ENCODE peak calls at places on chromosomes 2 and 18, in ten cellular contexts. One of them, this sample, is unnamed. For H3K36me3, the result is how much of the 10 kb centered on the place peaks cover.

GRCh38 chr2:28160986-28161425 is 231.7 kb upstream of the FOSL2 start:
- DNase-seq in colonic mucosa: no peak
- DNase-seq in neural progenitor cell: no peak
- DNase-seq in psoas muscle: no peak
- DNase-seq in lower lobe of right lung: no peak
- DNase-seq in brain microvascular endothelial cell: no peak
- DNase-seq in heart right ventricle: no peak
- DNase-seq in A673: peak
- DNase-seq in heart left ventricle: no peak
- DNase-seq in adrenal gland: no peak
- DNase-seq in this sample: no peak

GRCh38 chr2:85705680-85706039 is 11.5 kb downstream of the GNLY start:
- DNase-seq in colonic mucosa: no peak
- DNase-seq in neural progenitor cell: no peak
- DNase-seq in psoas muscle: peak
- DNase-seq in lower lobe of right lung: peak
- DNase-seq in brain microvascular endothelial cell: peak
- DNase-seq in heart right ventricle: peak
- DNase-seq in A673: no peak
- DNase-seq in heart left ventricle: no peak
- DNase-seq in adrenal gland: peak
- DNase-seq in this sample: no peak

GRCh38 chr2:54574107-54574859 is 118.2 kb downstream of the SPTBN1 start:
- DNase-seq in colonic mucosa: peak
- DNase-seq in neural progenitor cell: no peak
- DNase-seq in psoas muscle: no peak
- DNase-seq in lower lobe of right lung: no peak
- DNase-seq in brain microvascular endothelial cell: peak
- DNase-seq in heart right ventricle: peak
- DNase-seq in A673: no peak
- DNase-seq in heart left ventricle: peak
- DNase-seq in adrenal gland: peak
- DNase-seq in this sample: no peak

GRCh38 chr2:99420751-99421299 is 69.0 kb downstream of the REV1 start:
- DNase-seq in colonic mucosa: no peak
- DNase-seq in neural progenitor cell: no peak
- DNase-seq in psoas muscle: no peak
- DNase-seq in lower lobe of right lung: no peak
- DNase-seq in brain microvascular endothelial cell: peak
- DNase-seq in heart right ventricle: no peak
- DNase-seq in A673: no peak
- DNase-seq in heart left ventricle: no peak
- DNase-seq in adrenal gland: no peak
- DNase-seq in this sample: no peak

GRCh38 chr2:144583741-144584453 is 64.0 kb upstream of the ZEB2 start:
- DNase-seq in colonic mucosa: no peak
- DNase-seq in neural progenitor cell: no peak
- DNase-seq in psoas muscle: no peak
- DNase-seq in lower lobe of right lung: no peak
- DNase-seq in brain microvascular endothelial cell: peak
- DNase-seq in heart right ventricle: no peak
- DNase-seq in A673: no peak
- DNase-seq in heart left ventricle: no peak
- DNase-seq in adrenal gland: no peak
- DNase-seq in this sample: no peak

GRCh38 chr18:58057291-58057965 is 13.4 kb downstream of the NEDD4L start:
- DNase-seq in colonic mucosa: no peak
- DNase-seq in neural progenitor cell: no peak
- DNase-seq in psoas muscle: no peak
- DNase-seq in lower lobe of right lung: no peak
- DNase-seq in brain microvascular endothelial cell: no peak
- DNase-seq in heart right ventricle: no peak
- DNase-seq in A673: no peak
- DNase-seq in heart left ventricle: no peak
- DNase-seq in adrenal gland: no peak
- DNase-seq in this sample: no peak

GRCh38 chr18:49135871-49136270 is 185.1 kb upstream of the SMAD7 start:
- DNase-seq in colonic mucosa: no peak
- DNase-seq in neural progenitor cell: no peak
- DNase-seq in psoas muscle: no peak
- DNase-seq in lower lobe of right lung: no peak
- DNase-seq in brain microvascular endothelial cell: peak
- DNase-seq in heart right ventricle: no peak
- DNase-seq in A673: peak
- DNase-seq in heart left ventricle: no peak
- DNase-seq in adrenal gland: peak
- DNase-seq in this sample: no peak

GRCh38 chr2:74834806-74835755 is 1.2 kb downstream of the HK2 start:
- DNase-seq in colonic mucosa: peak
- DNase-seq in neural progenitor cell: peak
- DNase-seq in psoas muscle: peak
- DNase-seq in lower lobe of right lung: peak
- DNase-seq in brain microvascular endothelial cell: no peak
- DNase-seq in heart right ventricle: peak
- DNase-seq in A673: peak
- DNase-seq in heart left ventricle: peak
- DNase-seq in adrenal gland: peak
- DNase-seq in this sample: peak

GRCh38 chr2:218097975-218098374 is 27.9 kb upstream of the CXCR2 start:
- DNase-seq in colonic mucosa: no peak
- DNase-seq in neural progenitor cell: no peak
- DNase-seq in psoas muscle: no peak
- DNase-seq in lower lobe of right lung: no peak
- DNase-seq in brain microvascular endothelial cell: no peak
- DNase-seq in heart right ventricle: no peak
- DNase-seq in A673: no peak
- DNase-seq in heart left ventricle: no peak
- DNase-seq in adrenal gland: no peak
- DNase-seq in this sample: no peak

GRCh38 chr2:58042486-58042970 is 4.1 kb upstream of the VRK2 start:
- DNase-seq in colonic mucosa: peak
- DNase-seq in neural progenitor cell: no peak
- DNase-seq in psoas muscle: no peak
- DNase-seq in lower lobe of right lung: no peak
- DNase-seq in brain microvascular endothelial cell: peak
- DNase-seq in heart right ventricle: no peak
- DNase-seq in A673: peak
- DNase-seq in heart left ventricle: no peak
- DNase-seq in adrenal gland: peak
- DNase-seq in this sample: no peak

GRCh38 chr2:189217546-189217945 is 38.0 kb upstream of the COL5A2 start:
- DNase-seq in colonic mucosa: no peak
- DNase-seq in neural progenitor cell: peak
- DNase-seq in psoas muscle: no peak
- DNase-seq in lower lobe of right lung: no peak
- DNase-seq in brain microvascular endothelial cell: peak
- DNase-seq in heart right ventricle: no peak
- DNase-seq in A673: peak
- DNase-seq in heart left ventricle: no peak
- DNase-seq in adrenal gland: no peak
- DNase-seq in this sample: no peak

GRCh38 chr2:97761192-97761591 is 47.8 kb downstream of the ZAP70 start:
- DNase-seq in colonic mucosa: no peak
- DNase-seq in neural progenitor cell: no peak
- DNase-seq in psoas muscle: no peak
- DNase-seq in lower lobe of right lung: no peak
- DNase-seq in brain microvascular endothelial cell: no peak
- DNase-seq in heart right ventricle: no peak
- DNase-seq in A673: no peak
- DNase-seq in heart left ventricle: no peak
- DNase-seq in adrenal gland: no peak
- DNase-seq in this sample: no peak

GRCh38 chr18:22650247-22650646 is 232.5 kb upstream of the CTAGE1 start:
- DNase-seq in colonic mucosa: no peak
- DNase-seq in neural progenitor cell: no peak
- DNase-seq in psoas muscle: no peak
- DNase-seq in lower lobe of right lung: no peak
- DNase-seq in brain microvascular endothelial cell: no peak
- DNase-seq in heart right ventricle: no peak
- DNase-seq in A673: no peak
- DNase-seq in heart left ventricle: no peak
- DNase-seq in adrenal gland: no peak
- DNase-seq in this sample: no peak

GRCh38 chr2:101124684-101125366 is 26.4 kb downstream of the TBC1D8 start:
- DNase-seq in colonic mucosa: peak
- DNase-seq in neural progenitor cell: no peak
- DNase-seq in psoas muscle: peak
- DNase-seq in lower lobe of right lung: peak
- DNase-seq in brain microvascular endothelial cell: peak
- DNase-seq in heart right ventricle: peak
- DNase-seq in A673: no peak
- DNase-seq in heart left ventricle: peak
- DNase-seq in adrenal gland: peak
- DNase-seq in this sample: peak

GRCh38 chr2:220277445-220277960 is 650.1 kb downstream of the SLC4A3 start:
- DNase-seq in colonic mucosa: no peak
- DNase-seq in neural progenitor cell: no peak
- DNase-seq in psoas muscle: peak
- DNase-seq in lower lobe of right lung: peak
- DNase-seq in brain microvascular endothelial cell: peak
- DNase-seq in heart right ventricle: peak
- DNase-seq in A673: no peak
- DNase-seq in heart left ventricle: peak
- DNase-seq in adrenal gland: no peak
- DNase-seq in this sample: peak

GRCh38 chr18:11980555-11981382 is 538 bp upstream of the IMPA2 start:
- DNase-seq in colonic mucosa: peak
- DNase-seq in neural progenitor cell: peak
- DNase-seq in psoas muscle: peak
- DNase-seq in lower lobe of right lung: peak
- DNase-seq in brain microvascular endothelial cell: peak
- DNase-seq in heart right ventricle: peak
- DNase-seq in A673: peak
- DNase-seq in heart left ventricle: peak
- DNase-seq in adrenal gland: peak
- DNase-seq in this sample: peak
- TF ChIP-seq CTCF in colonic mucosa: no peak
- TF ChIP-seq CTCF in neural progenitor cell: no peak
- TF ChIP-seq CTCF in psoas muscle: no peak
- TF ChIP-seq CTCF in lower lobe of right lung: peak
- TF ChIP-seq CTCF in brain microvascular endothelial cell: peak
- TF ChIP-seq CTCF in heart right ventricle: no peak
- TF ChIP-seq CTCF in A673: no peak
- TF ChIP-seq CTCF in heart left ventricle: no peak
- TF ChIP-seq CTCF in adrenal gland: no peak
- TF ChIP-seq CTCF in this sample: peak

GRCh38 chr2:191686079-191686478 is 8.1 kb downstream of the NABP1 start:
- DNase-seq in colonic mucosa: no peak
- DNase-seq in neural progenitor cell: no peak
- DNase-seq in psoas muscle: no peak
- DNase-seq in lower lobe of right lung: no peak
- DNase-seq in brain microvascular endothelial cell: no peak
- DNase-seq in heart right ventricle: no peak
- DNase-seq in A673: no peak
- DNase-seq in heart left ventricle: no peak
- DNase-seq in adrenal gland: no peak
- DNase-seq in this sample: no peak
- H3K36me3 ChIP-seq in colonic mucosa: under half
- H3K36me3 ChIP-seq in neural progenitor cell: under half
- H3K36me3 ChIP-seq in psoas muscle: under half
- H3K36me3 ChIP-seq in lower lobe of right lung: half or more
- H3K36me3 ChIP-seq in brain microvascular endothelial cell: under half
- H3K36me3 ChIP-seq in heart right ventricle: under half
- H3K36me3 ChIP-seq in A673: half or more
- H3K36me3 ChIP-seq in heart left ventricle: under half
- H3K36me3 ChIP-seq in adrenal gland: under half
- H3K36me3 ChIP-seq in this sample: under half

GRCh38 chr2:9755638-9756037 is 87.6 kb upstream of the TAF1B start:
- DNase-seq in colonic mucosa: no peak
- DNase-seq in neural progenitor cell: no peak
- DNase-seq in psoas muscle: no peak
- DNase-seq in lower lobe of right lung: no peak
- DNase-seq in brain microvascular endothelial cell: no peak
- DNase-seq in heart right ventricle: no peak
- DNase-seq in A673: no peak
- DNase-seq in heart left ventricle: no peak
- DNase-seq in adrenal gland: no peak
- DNase-seq in this sample: no peak

GRCh38 chr2:9753276-9753600 is 90.0 kb upstream of the TAF1B start:
- DNase-seq in colonic mucosa: peak
- DNase-seq in neural progenitor cell: peak
- DNase-seq in psoas muscle: peak
- DNase-seq in lower lobe of right lung: no peak
- DNase-seq in brain microvascular endothelial cell: peak
- DNase-seq in heart right ventricle: no peak
- DNase-seq in A673: peak
- DNase-seq in heart left ventricle: no peak
- DNase-seq in adrenal gland: peak
- DNase-seq in this sample: peak

GRCh38 chr2:9752441-9753275 is 90.6 kb upstream of the TAF1B start:
- DNase-seq in colonic mucosa: no peak
- DNase-seq in neural progenitor cell: no peak
- DNase-seq in psoas muscle: no peak
- DNase-seq in lower lobe of right lung: no peak
- DNase-seq in brain microvascular endothelial cell: peak
- DNase-seq in heart right ventricle: no peak
- DNase-seq in A673: no peak
- DNase-seq in heart left ventricle: no peak
- DNase-seq in adrenal gland: no peak
- DNase-seq in this sample: no peak

GRCh38 chr2:9754532-9754887 is 88.8 kb upstream of the TAF1B start:
- DNase-seq in colonic mucosa: no peak
- DNase-seq in neural progenitor cell: no peak
- DNase-seq in psoas muscle: peak
- DNase-seq in lower lobe of right lung: no peak
- DNase-seq in brain microvascular endothelial cell: no peak
- DNase-seq in heart right ventricle: no peak
- DNase-seq in A673: no peak
- DNase-seq in heart left ventricle: no peak
- DNase-seq in adrenal gland: no peak
- DNase-seq in this sample: no peak

GRCh38 chr2:9753665-9754531 is 89.4 kb upstream of the TAF1B start:
- DNase-seq in colonic mucosa: peak
- DNase-seq in neural progenitor cell: no peak
- DNase-seq in psoas muscle: no peak
- DNase-seq in lower lobe of right lung: no peak
- DNase-seq in brain microvascular endothelial cell: no peak
- DNase-seq in heart right ventricle: no peak
- DNase-seq in A673: no peak
- DNase-seq in heart left ventricle: no peak
- DNase-seq in adrenal gland: no peak
- DNase-seq in this sample: no peak
- H3K4me3 ChIP-seq in colonic mucosa: peak
- H3K4me3 ChIP-seq in neural progenitor cell: no peak
- H3K4me3 ChIP-seq in psoas muscle: no peak
- H3K4me3 ChIP-seq in lower lobe of right lung: peak
- H3K4me3 ChIP-seq in brain microvascular endothelial cell: no peak
- H3K4me3 ChIP-seq in heart right ventricle: no peak
- H3K4me3 ChIP-seq in A673: no peak
- H3K4me3 ChIP-seq in heart left ventricle: no peak
- H3K4me3 ChIP-seq in adrenal gland: no peak
- H3K4me3 ChIP-seq in this sample: no peak

DNA sequence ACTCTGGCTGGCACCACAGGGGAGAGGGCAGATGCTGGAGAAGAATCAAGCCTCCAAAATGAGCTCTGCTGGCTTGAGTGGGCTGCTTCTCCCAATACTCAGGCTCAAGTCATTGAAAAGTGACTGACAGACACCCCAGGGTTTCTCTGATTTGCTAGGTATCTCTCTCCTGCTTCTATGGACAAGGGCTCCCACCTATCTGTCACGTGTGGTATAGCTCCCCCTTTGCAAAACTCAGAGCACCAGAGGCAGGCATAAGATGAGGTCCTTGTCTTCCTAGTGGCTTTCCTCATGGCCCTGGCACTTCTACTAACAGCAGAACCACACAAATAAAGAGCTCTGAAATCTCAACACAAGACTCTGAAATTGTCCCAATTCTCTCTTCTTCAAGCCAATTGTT is 105.2 kb downstream of the GALNT14 start:
- DNase-seq in colonic mucosa: no peak
- DNase-seq in neural progenitor cell: peak
- DNase-seq in psoas muscle: no peak
- DNase-seq in lower lobe of right lung: no peak
- DNase-seq in brain microvascular endothelial cell: no peak
- DNase-seq in heart right ventricle: no peak
- DNase-seq in A673: no peak
- DNase-seq in heart left ventricle: no peak
- DNase-seq in adrenal gland: no peak
- DNase-seq in this sample: no peak
- TF ChIP-seq CTCF in colonic mucosa: no peak
- TF ChIP-seq CTCF in neural progenitor cell: peak
- TF ChIP-seq CTCF in psoas muscle: no peak
- TF ChIP-seq CTCF in lower lobe of right lung: no peak
- TF ChIP-seq CTCF in brain microvascular endothelial cell: peak
- TF ChIP-seq CTCF in heart right ventricle: no peak
- TF ChIP-seq CTCF in A673: peak
- TF ChIP-seq CTCF in heart left ventricle: no peak
- TF ChIP-seq CTCF in adrenal gland: no peak
- TF ChIP-seq CTCF in this sample: peak

This sample was measured in left ventricle myocardium inferior.